ENCODE peak calls at places on chromosomes 6 and 20, in seven cellular contexts. M, O, R, Z, B, F and G are unnamed samples.

GRCh38 chr20:63320041-63320511 is 27.1 kb downstream of the COL20A1 start:
- DNase-seq in M (no peak), O (no peak), R (no peak), Z (no peak), B (peak), F (no peak), G (no peak)

GRCh38 chr6:168320661-168321060 is 1.1 kb upstream of the DACT2 start:
- DNase-seq in M (no peak), O (no peak), R (no peak), Z (no peak), B (no peak), F (peak), G (no peak)

GRCh38 chr20:20237093-20237959 is 130.6 kb upstream of the INSM1 start:
- DNase-seq in M (no peak), O (peak), R (peak), Z (peak), B (no peak), F (peak), G (peak)

GRCh38 chr6:81693212-81693611 is 59.3 kb downstream of the TENT5A start:
- DNase-seq in M (no peak), O (no peak), R (no peak), Z (no peak), B (no peak), F (no peak), G (no peak)

GRCh38 chr6:44053760-44054556 is 73.3 kb downstream of the MRPL14 start:
- DNase-seq in M (no peak), O (no peak), R (no peak), Z (peak), B (no peak), F (no peak), G (no peak)

GRCh38 chr20:16005612-16006493 is 567.4 kb downstream of the KIF16B start:
- DNase-seq in M (no peak), O (no peak), R (no peak), Z (no peak), B (no peak), F (no peak), G (no peak)

GRCh38 chr20:9087531-9088217 is 18.8 kb downstream of the PLCB4 start:
- DNase-seq in M (no peak), O (no peak), R (no peak), Z (no peak), B (no peak), F (no peak), G (no peak)

GRCh38 chr6:108673602-108674001 is 112.9 kb downstream of the FOXO3 start:
- DNase-seq in M (no peak), O (peak), R (peak), Z (no peak), B (no peak), F (no peak), G (no peak)

GRCh38 chr6:44635486-44635885 is 248.0 kb downstream of the CDC5L start:
- DNase-seq in M (no peak), O (no peak), R (no peak), Z (no peak), B (no peak), F (no peak), G (no peak)

GRCh38 chr6:164085552-164086325 is 671.2 kb downstream of the QKI start:
- DNase-seq in M (no peak), O (no peak), R (peak), Z (peak), B (peak), F (no peak), G (no peak)

GRCh38 chr6:134675110-134676038 is 274.5 kb downstream of the ALDH8A1 start:
- DNase-seq in M (no peak), O (no peak), R (no peak), Z (no peak), B (no peak), F (no peak), G (no peak)

GRCh38 chr6:159943101-159943632 is 25.7 kb upstream of the IGF2R start:
- DNase-seq in M (no peak), O (no peak), R (no peak), Z (no peak), B (no peak), F (no peak), G (no peak)

GRCh38 chr6:79895382-79896100 is 51.8 kb downstream of the ELOVL4 start:
- DNase-seq in M (no peak), O (no peak), R (no peak), Z (peak), B (no peak), F (no peak), G (no peak)

GRCh38 chr6:5749666-5750215 is 257.0 kb downstream of the NRN1 start:
- DNase-seq in M (no peak), O (no peak), R (peak), Z (no peak), B (no peak), F (no peak), G (no peak)

GRCh38 chr20:35008411-35009342 is 53.0 kb downstream of the MYH7B start:
- DNase-seq in M (no peak), O (peak), R (no peak), Z (no peak), B (no peak), F (no peak), G (no peak)

GRCh38 chr6:158825951-158826306 is 6.8 kb upstream of the EZR start:
- DNase-seq in M (no peak), O (no peak), R (no peak), Z (no peak), B (peak), F (no peak), G (no peak)

GRCh38 chr20:21511485-21511849 is 2.4 kb downstream of the NKX2-2 start:
- DNase-seq in M (no peak), O (no peak), R (no peak), Z (no peak), B (no peak), F (no peak), G (no peak)

GRCh38 chr6:8707956-8708772 is 272.8 kb upstream of the SLC35B3 start:
- DNase-seq in M (no peak), O (peak), R (peak), Z (peak), B (no peak), F (no peak), G (peak)

GRCh38 chr6:75852721-75853120 is 103.7 kb downstream of the MYO6 start:
- DNase-seq in M (no peak), O (no peak), R (peak), Z (no peak), B (no peak), F (no peak), G (no peak)

GRCh38 chr6:11804706-11805105 is 26.1 kb upstream of the ADTRP start:
- DNase-seq in M (no peak), O (no peak), R (no peak), Z (peak), B (no peak), F (no peak), G (no peak)

GRCh38 chr20:38805958-38806854 is 709 bp downstream of the PPP1R16B start:
- DNase-seq in M (peak), O (no peak), R (peak), Z (no peak), B (peak), F (no peak), G (peak)

GRCh38 chr6:101429291-101429690 is 35.8 kb downstream of the GRIK2 start:
- DNase-seq in M (no peak), O (no peak), R (no peak), Z (no peak), B (no peak), F (no peak), G (no peak)

GRCh38 chr6:156589281-156589680 is 187.9 kb upstream of the ARID1B start:
- DNase-seq in M (no peak), O (no peak), R (no peak), Z (no peak), B (no peak), F (no peak), G (peak)

GRCh38 chr6:157631388-157631787 is 191.7 kb upstream of the SNX9 start:
- DNase-seq in M (no peak), O (no peak), R (no peak), Z (peak), B (no peak), F (no peak), G (no peak)

GRCh38 chr20:64116016-64116415 is 8.7 kb upstream of the NPBWR2 start:
- DNase-seq in M (no peak), O (peak), R (no peak), Z (no peak), B (peak), F (peak), G (no peak)

GRCh38 chr6:13472099-13472498 is 15.3 kb downstream of the GFOD1 start:
- DNase-seq in M (no peak), O (no peak), R (no peak), Z (no peak), B (no peak), F (no peak), G (no peak)

GRCh38 chr6:87636313-87636712 is 46.4 kb downstream of the ORC3 start:
- DNase-seq in M (no peak), O (no peak), R (no peak), Z (no peak), B (no peak), F (no peak), G (no peak)

GRCh38 chr6:31132806-31133205 is 6.1 kb downstream of the PSORS1C2 start:
- DNase-seq in M (no peak), O (no peak), R (no peak), Z (no peak), B (no peak), F (no peak), G (no peak)